ENCODE peak calls at places on chromosomes 5 and 9, in five cellular contexts. I is prostate gland, A is fibroblast of lung, V is A549, Q is colonic mucosa. S is an unnamed sample.

GRCh38 chr9:112348257-112348992 is 15.0 kb upstream of the PTBP3 start:
- DNase-seq in I (peak; percentile 46), A (peak; percentile 71), V (peak; percentile 95), Q (peak; percentile 94), S (peak; percentile 74)

GRCh38 chr9:127201071-127201541 is 63.5 kb upstream of the GARNL3 start:
- DNase-seq in I (no peak), A (peak; percentile 27), V (no peak), Q (no peak), S (no peak)

GRCh38 chr5:134247825-134248224 is 22.0 kb upstream of the PPP2CA start:
- DNase-seq in I (no peak), A (no peak), V (no peak), Q (no peak), S (no peak)

GRCh38 chr5:137500616-137501225 is 1.6 kb upstream of the SPOCK1 start:
- DNase-seq in I (no peak), A (no peak), V (no peak), Q (no peak), S (no peak)

GRCh38 chr5:154966081-154966841 is 25.4 kb downstream of the MRPL22 start:
- DNase-seq in I (no peak), A (no peak), V (no peak), Q (no peak), S (no peak)

GRCh38 chr5:50730336-50730735 is 63.9 kb downstream of the PARP8 start:
- DNase-seq in I (no peak), A (no peak), V (no peak), Q (no peak), S (no peak)

GRCh38 chr5:6307304-6307703 is 71.0 kb downstream of the MED10 start:
- DNase-seq in I (no peak), A (no peak), V (no peak), Q (no peak), S (no peak)

GRCh38 chr5:167442922-167443321 is 848.5 kb upstream of the WWC1 start:
- DNase-seq in I (no peak), A (peak; percentile 79), V (no peak), Q (no peak), S (peak; percentile 15)

GRCh38 chr5:146588331-146588730 is 72.3 kb upstream of the GPR151 start:
- DNase-seq in I (no peak), A (peak; percentile 59), V (no peak), Q (no peak), S (no peak)

GRCh38 chr9:21830589-21830988 is 28.2 kb downstream of the MTAP start:
- DNase-seq in I (no peak), A (peak; percentile 74), V (peak; percentile 61), Q (no peak), S (no peak)

GRCh38 chr5:33756481-33756880 is 135.3 kb downstream of the ADAMTS12 start:
- DNase-seq in I (no peak), A (no peak), V (no peak), Q (no peak), S (no peak)

GRCh38 chr9:74025402-74025894 is 471.7 kb upstream of the RORB start:
- DNase-seq in I (no peak), A (peak; percentile 96), V (peak; percentile 32), Q (no peak), S (no peak)

GRCh38 chr5:138981606-138982005 is 106.5 kb upstream of the LRRTM2 start:
- DNase-seq in I (no peak), A (peak; percentile 58), V (no peak), Q (no peak), S (peak; percentile 24)

GRCh38 chr9:129759329-129759728 is 6.5 kb upstream of the PTGES start:
- DNase-seq in I (no peak), A (no peak), V (no peak), Q (no peak), S (no peak)

GRCh38 chr9:777978-778377 is 63.5 kb upstream of the DMRT1 start:
- DNase-seq in I (no peak), A (no peak), V (no peak), Q (no peak), S (no peak)

GRCh38 chr5:178561746-178562264 is 28.4 kb downstream of the COL23A1 start:
- DNase-seq in I (no peak), A (no peak), V (no peak), Q (no peak), S (no peak)

GRCh38 chr9:75181748-75182147 is 93.4 kb downstream of the OSTF1 start:
- DNase-seq in I (no peak), A (peak; percentile 68), V (peak; percentile 33), Q (no peak), S (no peak)

GRCh38 chr9:83070257-83070656 is 7.3 kb upstream of the RASEF start:
- DNase-seq in I (no peak), A (peak; percentile 86), V (no peak), Q (no peak), S (no peak)

GRCh38 chr5:587403-587802 is 24.7 kb upstream of the CEP72 start:
- DNase-seq in I (no peak), A (no peak), V (no peak), Q (no peak), S (no peak)

GRCh38 chr9:38141751-38142150 is 72.7 kb upstream of the SHB start:
- DNase-seq in I (no peak), A (peak; percentile 92), V (peak; percentile 21), Q (no peak), S (no peak)

GRCh38 chr5:28014779-28015178 is 976.4 kb upstream of the CDH9 start:
- DNase-seq in I (no peak), A (no peak), V (peak; percentile 47), Q (no peak), S (no peak)

GRCh38 chr9:131889437-131890244 is 149.8 kb upstream of the RAPGEF1 start:
- DNase-seq in I (no peak), A (peak; percentile 20), V (no peak), Q (no peak), S (no peak)
- H3K27ac ChIP-seq in I (no peak overlapping the region), A (no peak overlapping the region), V (no peak overlapping the region), Q (no peak overlapping the region), S (no peak overlapping the region)

DNA sequence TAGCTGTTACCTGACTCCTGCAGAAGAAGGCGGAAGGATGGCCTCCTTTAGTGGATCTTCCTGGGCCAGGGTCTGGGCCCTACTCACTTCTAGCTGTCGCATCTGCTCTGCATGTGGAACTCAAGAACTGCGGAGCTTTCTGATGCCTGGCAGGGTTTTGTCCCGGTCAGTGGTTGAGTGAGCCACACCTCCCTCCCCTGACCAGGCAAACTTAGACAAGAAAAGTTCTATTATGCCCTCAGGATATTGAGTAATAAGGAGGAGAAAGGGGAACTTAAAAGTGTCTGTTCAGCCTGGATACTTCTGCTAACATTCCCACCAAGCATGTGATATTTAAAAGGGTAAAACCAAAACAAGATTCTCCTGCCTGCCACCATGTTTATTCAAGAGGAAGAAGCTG is at the start of gene FYB1:
- DNase-seq in I (no peak), A (no peak), V (no peak), Q (no peak), S (peak; percentile 17)
- H3K4me3 ChIP-seq in I (no peak within 1 kb of the TSS), A (no peak within 1 kb of the TSS), V (no peak within 1 kb of the TSS), Q (no peak within 1 kb of the TSS), S (no peak within 1 kb of the TSS)

GRCh38 chr5:115069087-115069968 is 100.4 kb downstream of the TRIM36 start:
- DNase-seq in I (peak; percentile 20), A (peak; percentile 45), V (peak; percentile 60), Q (peak; percentile 19), S (peak; percentile 35)
- TF ChIP-seq CTCF in I (no peak), A (peak; percentile 75), V (peak; percentile 66), Q (peak; percentile 29), S (no peak)

GRCh38 chr9:5453673-5454072 is 3.3 kb downstream of the CD274 start:
- DNase-seq in I (no peak), A (no peak), V (no peak), Q (no peak), S (no peak)
- H3K27ac ChIP-seq in I (no peak overlapping the region), A (no peak overlapping the region), V (no peak overlapping the region), Q (no peak overlapping the region), S (no peak overlapping the region)

S was measured in thyroid gland.